ENCODE peak calls at places on chromosomes 11 and 22, in seven cellular contexts. One of them, this sample, is unnamed.

GRCh38 chr22:50481440-50482106 is at the start of gene ADM2:
- DNase-seq in NCI-H1417: no peak
- DNase-seq in GM10248: peak
- DNase-seq in endothelial cell: peak
- DNase-seq in stimulated activated CD4-positive, alpha-beta T cell treated with anti-CD3 and anti-CD28 coated beads, Interleukin-4, amount 100 ng/mL, for 48 hours: peak
- DNase-seq in left colon: no peak
- DNase-seq in posterior vena cava: no peak
- DNase-seq in this sample: no peak

GRCh38 chr11:46335271-46335670 is 12.0 kb upstream of the DGKZ start:
- DNase-seq in endothelial cell: no peak
- DNase-seq in stimulated activated CD4-positive, alpha-beta T cell treated with anti-CD3 and anti-CD28 coated beads, Interleukin-4, amount 100 ng/mL, for 48 hours: no peak
- DNase-seq in posterior vena cava: no peak
- DNase-seq in GM10248: no peak
- DNase-seq in NCI-H1417: no peak
- DNase-seq in left colon: no peak
- DNase-seq in this sample: no peak

GRCh38 chr11:120462825-120463224 is 48.7 kb upstream of the GRIK4 start:
- DNase-seq in GM10248: no peak
- DNase-seq in stimulated activated CD4-positive, alpha-beta T cell treated with anti-CD3 and anti-CD28 coated beads, Interleukin-4, amount 100 ng/mL, for 48 hours: no peak
- DNase-seq in posterior vena cava: no peak
- DNase-seq in left colon: no peak
- DNase-seq in NCI-H1417: no peak
- DNase-seq in endothelial cell: no peak
- DNase-seq in this sample: no peak

GRCh38 chr22:47734511-47734910 is 972.1 kb downstream of the TBC1D22A start:
- DNase-seq in endothelial cell: no peak
- DNase-seq in left colon: no peak
- DNase-seq in NCI-H1417: no peak
- DNase-seq in posterior vena cava: no peak
- DNase-seq in GM10248: no peak
- DNase-seq in stimulated activated CD4-positive, alpha-beta T cell treated with anti-CD3 and anti-CD28 coated beads, Interleukin-4, amount 100 ng/mL, for 48 hours: no peak
- DNase-seq in this sample: no peak

GRCh38 chr11:12131943-12132789 is 21.8 kb downstream of the MICAL2 start:
- DNase-seq in posterior vena cava: no peak
- DNase-seq in stimulated activated CD4-positive, alpha-beta T cell treated with anti-CD3 and anti-CD28 coated beads, Interleukin-4, amount 100 ng/mL, for 48 hours: no peak
- DNase-seq in GM10248: no peak
- DNase-seq in left colon: no peak
- DNase-seq in endothelial cell: no peak
- DNase-seq in NCI-H1417: no peak
- DNase-seq in this sample: no peak

GRCh38 chr22:45855961-45856360 is 121.0 kb downstream of the WNT7B start:
- DNase-seq in stimulated activated CD4-positive, alpha-beta T cell treated with anti-CD3 and anti-CD28 coated beads, Interleukin-4, amount 100 ng/mL, for 48 hours: no peak
- DNase-seq in posterior vena cava: no peak
- DNase-seq in left colon: no peak
- DNase-seq in GM10248: no peak
- DNase-seq in endothelial cell: no peak
- DNase-seq in NCI-H1417: no peak
- DNase-seq in this sample: no peak

GRCh38 chr11:128544625-128545024 is 42.7 kb downstream of the ETS1 start:
- DNase-seq in left colon: no peak
- DNase-seq in endothelial cell: no peak
- DNase-seq in stimulated activated CD4-positive, alpha-beta T cell treated with anti-CD3 and anti-CD28 coated beads, Interleukin-4, amount 100 ng/mL, for 48 hours: no peak
- DNase-seq in GM10248: no peak
- DNase-seq in posterior vena cava: no peak
- DNase-seq in NCI-H1417: no peak
- DNase-seq in this sample: peak

GRCh38 chr11:68532719-68533369 is 72.3 kb downstream of the PPP6R3 start:
- DNase-seq in NCI-H1417: no peak
- DNase-seq in left colon: no peak
- DNase-seq in GM10248: no peak
- DNase-seq in posterior vena cava: no peak
- DNase-seq in endothelial cell: no peak
- DNase-seq in stimulated activated CD4-positive, alpha-beta T cell treated with anti-CD3 and anti-CD28 coated beads, Interleukin-4, amount 100 ng/mL, for 48 hours: no peak
- DNase-seq in this sample: no peak

GRCh38 chr11:12163181-12163841 is 52.9 kb downstream of the MICAL2 start:
- DNase-seq in GM10248: no peak
- DNase-seq in posterior vena cava: no peak
- DNase-seq in left colon: peak
- DNase-seq in stimulated activated CD4-positive, alpha-beta T cell treated with anti-CD3 and anti-CD28 coated beads, Interleukin-4, amount 100 ng/mL, for 48 hours: no peak
- DNase-seq in endothelial cell: no peak
- DNase-seq in NCI-H1417: no peak
- DNase-seq in this sample: no peak

GRCh38 chr11:45730014-45730413 is 64.6 kb upstream of the CHST1 start:
- DNase-seq in endothelial cell: no peak
- DNase-seq in GM10248: no peak
- DNase-seq in stimulated activated CD4-positive, alpha-beta T cell treated with anti-CD3 and anti-CD28 coated beads, Interleukin-4, amount 100 ng/mL, for 48 hours: no peak
- DNase-seq in NCI-H1417: no peak
- DNase-seq in posterior vena cava: no peak
- DNase-seq in left colon: no peak
- DNase-seq in this sample: no peak

GRCh38 chr11:67309166-67309565 is 5.8 kb downstream of the SSH3 start:
- DNase-seq in left colon: no peak
- DNase-seq in GM10248: no peak
- DNase-seq in posterior vena cava: peak
- DNase-seq in stimulated activated CD4-positive, alpha-beta T cell treated with anti-CD3 and anti-CD28 coated beads, Interleukin-4, amount 100 ng/mL, for 48 hours: no peak
- DNase-seq in NCI-H1417: no peak
- DNase-seq in endothelial cell: no peak
- DNase-seq in this sample: no peak

GRCh38 chr11:60994450-60995135 is 23.1 kb downstream of the CD6 start:
- DNase-seq in left colon: no peak
- DNase-seq in posterior vena cava: peak
- DNase-seq in endothelial cell: no peak
- DNase-seq in NCI-H1417: no peak
- DNase-seq in stimulated activated CD4-positive, alpha-beta T cell treated with anti-CD3 and anti-CD28 coated beads, Interleukin-4, amount 100 ng/mL, for 48 hours: no peak
- DNase-seq in GM10248: no peak
- DNase-seq in this sample: no peak

GRCh38 chr11:69510471-69511357 is 29.3 kb downstream of the LINC01488 start:
- DNase-seq in GM10248: no peak
- DNase-seq in endothelial cell: no peak
- DNase-seq in NCI-H1417: no peak
- DNase-seq in posterior vena cava: peak
- DNase-seq in stimulated activated CD4-positive, alpha-beta T cell treated with anti-CD3 and anti-CD28 coated beads, Interleukin-4, amount 100 ng/mL, for 48 hours: no peak
- DNase-seq in left colon: no peak
- DNase-seq in this sample: no peak

GRCh38 chr22:37803636-37804371 is 3.9 kb upstream of the GCAT start:
- DNase-seq in endothelial cell: peak
- DNase-seq in GM10248: no peak
- DNase-seq in posterior vena cava: no peak
- DNase-seq in NCI-H1417: no peak
- DNase-seq in left colon: no peak
- DNase-seq in stimulated activated CD4-positive, alpha-beta T cell treated with anti-CD3 and anti-CD28 coated beads, Interleukin-4, amount 100 ng/mL, for 48 hours: no peak
- DNase-seq in this sample: no peak

GRCh38 chr11:113261709-113262475 is 52.5 kb upstream of the TTC12 start:
- DNase-seq in GM10248: no peak
- DNase-seq in posterior vena cava: no peak
- DNase-seq in left colon: no peak
- DNase-seq in endothelial cell: no peak
- DNase-seq in NCI-H1417: no peak
- DNase-seq in stimulated activated CD4-positive, alpha-beta T cell treated with anti-CD3 and anti-CD28 coated beads, Interleukin-4, amount 100 ng/mL, for 48 hours: no peak
- DNase-seq in this sample: no peak

GRCh38 chr11:72712168-72712721 is 38.0 kb upstream of the PDE2A start:
- DNase-seq in left colon: peak
- DNase-seq in stimulated activated CD4-positive, alpha-beta T cell treated with anti-CD3 and anti-CD28 coated beads, Interleukin-4, amount 100 ng/mL, for 48 hours: no peak
- DNase-seq in GM10248: no peak
- DNase-seq in endothelial cell: no peak
- DNase-seq in posterior vena cava: peak
- DNase-seq in NCI-H1417: no peak
- DNase-seq in this sample: no peak

GRCh38 chr11:72238040-72238450 is 5.9 kb downstream of the PHOX2A start:
- DNase-seq in NCI-H1417: peak
- DNase-seq in stimulated activated CD4-positive, alpha-beta T cell treated with anti-CD3 and anti-CD28 coated beads, Interleukin-4, amount 100 ng/mL, for 48 hours: peak
- DNase-seq in endothelial cell: peak
- DNase-seq in left colon: peak
- DNase-seq in posterior vena cava: no peak
- DNase-seq in GM10248: peak
- DNase-seq in this sample: peak

GRCh38 chr11:134037093-134037908 is 31.6 kb upstream of the JAM3 start:
- DNase-seq in left colon: peak
- DNase-seq in NCI-H1417: peak
- DNase-seq in stimulated activated CD4-positive, alpha-beta T cell treated with anti-CD3 and anti-CD28 coated beads, Interleukin-4, amount 100 ng/mL, for 48 hours: no peak
- DNase-seq in posterior vena cava: peak
- DNase-seq in GM10248: peak
- DNase-seq in endothelial cell: peak
- DNase-seq in this sample: peak

GRCh38 chr11:24515632-24516031 is 18.8 kb downstream of the LUZP2 start:
- DNase-seq in endothelial cell: no peak
- DNase-seq in NCI-H1417: no peak
- DNase-seq in left colon: no peak
- DNase-seq in stimulated activated CD4-positive, alpha-beta T cell treated with anti-CD3 and anti-CD28 coated beads, Interleukin-4, amount 100 ng/mL, for 48 hours: no peak
- DNase-seq in posterior vena cava: no peak
- DNase-seq in GM10248: no peak
- DNase-seq in this sample: no peak

GRCh38 chr22:41925783-41926460 is 684 bp downstream of the TNFRSF13C start:
- DNase-seq in posterior vena cava: no peak
- DNase-seq in GM10248: peak
- DNase-seq in endothelial cell: peak
- DNase-seq in stimulated activated CD4-positive, alpha-beta T cell treated with anti-CD3 and anti-CD28 coated beads, Interleukin-4, amount 100 ng/mL, for 48 hours: peak
- DNase-seq in NCI-H1417: peak
- DNase-seq in left colon: peak
- DNase-seq in this sample: peak

GRCh38 chr11:43983221-43983795 is 40.9 kb downstream of the C11orf96 start:
- DNase-seq in endothelial cell: no peak
- DNase-seq in stimulated activated CD4-positive, alpha-beta T cell treated with anti-CD3 and anti-CD28 coated beads, Interleukin-4, amount 100 ng/mL, for 48 hours: no peak
- DNase-seq in NCI-H1417: no peak
- DNase-seq in posterior vena cava: peak
- DNase-seq in left colon: no peak
- DNase-seq in GM10248: no peak
- DNase-seq in this sample: no peak

GRCh38 chr11:46291441-46292143 is 14.1 kb downstream of the CREB3L1 start:
- DNase-seq in NCI-H1417: no peak
- DNase-seq in endothelial cell: no peak
- DNase-seq in posterior vena cava: no peak
- DNase-seq in left colon: peak
- DNase-seq in stimulated activated CD4-positive, alpha-beta T cell treated with anti-CD3 and anti-CD28 coated beads, Interleukin-4, amount 100 ng/mL, for 48 hours: no peak
- DNase-seq in GM10248: no peak
- DNase-seq in this sample: no peak

GRCh38 chr11:35852056-35852455 is 91.8 kb upstream of the LDLRAD3 start:
- DNase-seq in posterior vena cava: no peak
- DNase-seq in stimulated activated CD4-positive, alpha-beta T cell treated with anti-CD3 and anti-CD28 coated beads, Interleukin-4, amount 100 ng/mL, for 48 hours: no peak
- DNase-seq in left colon: no peak
- DNase-seq in endothelial cell: peak
- DNase-seq in NCI-H1417: no peak
- DNase-seq in GM10248: no peak
- DNase-seq in this sample: no peak

GRCh38 chr22:28229566-28230483 is 310.8 kb upstream of the PITPNB start:
- DNase-seq in left colon: no peak
- DNase-seq in GM10248: no peak
- DNase-seq in NCI-H1417: no peak
- DNase-seq in stimulated activated CD4-positive, alpha-beta T cell treated with anti-CD3 and anti-CD28 coated beads, Interleukin-4, amount 100 ng/mL, for 48 hours: no peak
- DNase-seq in posterior vena cava: no peak
- DNase-seq in endothelial cell: no peak
- DNase-seq in this sample: no peak

GRCh38 chr11:76380161-76380976 is 563 bp downstream of the THAP12 start:
- DNase-seq in GM10248: peak
- DNase-seq in NCI-H1417: no peak
- DNase-seq in stimulated activated CD4-positive, alpha-beta T cell treated with anti-CD3 and anti-CD28 coated beads, Interleukin-4, amount 100 ng/mL, for 48 hours: peak
- DNase-seq in posterior vena cava: peak
- DNase-seq in left colon: no peak
- DNase-seq in endothelial cell: no peak
- DNase-seq in this sample: no peak

GRCh38 chr11:119693253-119693815 is 35.7 kb downstream of the NECTIN1 start:
- DNase-seq in posterior vena cava: no peak
- DNase-seq in left colon: no peak
- DNase-seq in GM10248: peak
- DNase-seq in endothelial cell: no peak
- DNase-seq in NCI-H1417: no peak
- DNase-seq in stimulated activated CD4-positive, alpha-beta T cell treated with anti-CD3 and anti-CD28 coated beads, Interleukin-4, amount 100 ng/mL, for 48 hours: no peak
- DNase-seq in this sample: no peak

GRCh38 chr11:107549253-107549953 is 16.1 kb downstream of the ALKBH8 start:
- DNase-seq in NCI-H1417: peak
- DNase-seq in posterior vena cava: no peak
- DNase-seq in GM10248: peak
- DNase-seq in left colon: no peak
- DNase-seq in endothelial cell: no peak
- DNase-seq in stimulated activated CD4-positive, alpha-beta T cell treated with anti-CD3 and anti-CD28 coated beads, Interleukin-4, amount 100 ng/mL, for 48 hours: no peak
- DNase-seq in this sample: peak

GRCh38 chr11:56271092-56271491 is 2.9 kb upstream of the OR5T1 start:
- DNase-seq in endothelial cell: no peak
- DNase-seq in stimulated activated CD4-positive, alpha-beta T cell treated with anti-CD3 and anti-CD28 coated beads, Interleukin-4, amount 100 ng/mL, for 48 hours: no peak
- DNase-seq in posterior vena cava: no peak
- DNase-seq in left colon: no peak
- DNase-seq in NCI-H1417: no peak
- DNase-seq in GM10248: no peak
- DNase-seq in this sample: no peak